ENCODE peak calls at places on chromosome X, in six cellular contexts. A is Right ventricle myocardium superior, Y is iris pigment epithelial cell, T is germinal center, E is NCI-H774, W is nucleus accumbens. V is an unnamed sample.

GRCh38 chrX:8955521-8955920 is 78.4 kb downstream of the FAM9B start:
- DNase-seq in Y (no peak), A (no peak), T (no peak), W (no peak), E (no peak), V (no peak)

GRCh38 chrX:8987672-8988250 is 46.2 kb downstream of the FAM9B start:
- DNase-seq in Y (no peak), W (no peak), T (no peak), A (no peak), E (no peak), V (peak; percentile 7)

GRCh38 chrX:51440365-51440764 is 56.0 kb downstream of the NUDT11 start:
- DNase-seq in E (no peak), Y (no peak), A (no peak), T (no peak), W (no peak), V (no peak)

GRCh38 chrX:70196961-70197805 is 19.9 kb downstream of the DGAT2L6 start:
- DNase-seq in E (peak; percentile 5), Y (peak; percentile 55), T (peak; percentile 26), W (no peak), A (no peak), V (no peak)

GRCh38 chrX:115047715-115048114 is 30.3 kb upstream of the IL13RA2 start:
- DNase-seq in T (no peak), Y (peak; percentile 59), W (no peak), A (no peak), E (no peak), V (no peak)

GRCh38 chrX:16112428-16112827 is 10.9 kb upstream of the GRPR start:
- DNase-seq in A (no peak), E (no peak), W (no peak), Y (no peak), T (no peak), V (no peak)

GRCh38 chrX:48665991-48666390 is 17.6 kb upstream of the WAS start:
- DNase-seq in W (no peak), A (no peak), Y (peak; percentile 28), T (no peak), E (no peak), V (no peak)

GRCh38 chrX:38898261-38898660 is 97.0 kb downstream of the MID1IP1 start:
- DNase-seq in E (no peak), T (no peak), Y (no peak), W (no peak), A (no peak), V (no peak)

GRCh38 chrX:118066867-118067515 is 49.6 kb downstream of the KLHL13 start:
- DNase-seq in E (peak; percentile 63), T (no peak), A (no peak), Y (no peak), W (no peak), V (no peak)

GRCh38 chrX:25721564-25721963 is 416.6 kb upstream of the MAGEB18 start:
- DNase-seq in A (no peak), T (no peak), W (no peak), E (peak; percentile 7), Y (peak; percentile 11), V (no peak)

GRCh38 chrX:2317527-2318055 is 183.2 kb downstream of the DHRSX start:
- DNase-seq in Y (no peak), E (no peak), A (no peak), W (no peak), T (no peak), V (no peak)

GRCh38 chrX:140507982-140508305 is 3.1 kb upstream of the SOX3 start:
- DNase-seq in A (no peak), Y (no peak), E (no peak), T (no peak), W (no peak), V (no peak)

GRCh38 chrX:43224496-43224895 is 431.6 kb upstream of the MAOA start:
- DNase-seq in Y (no peak), W (no peak), T (no peak), E (no peak), A (no peak), V (no peak)

GRCh38 chrX:150478496-150479492 is 89.6 kb upstream of the MTM1 start:
- DNase-seq in E (no peak), Y (no peak), T (no peak), W (no peak), A (no peak), V (no peak)

GRCh38 chrX:68419934-68420333 is 13.4 kb downstream of the OPHN1 start:
- DNase-seq in W (no peak), E (no peak), Y (no peak), A (no peak), T (no peak), V (no peak)

GRCh38 chrX:137549846-137550534 is 15.9 kb upstream of the ZIC3 start:
- DNase-seq in T (no peak), E (no peak), A (no peak), Y (no peak), W (no peak), V (no peak)

GRCh38 chrX:109294097-109294815 is 187.6 kb downstream of the GUCY2F start:
- DNase-seq in E (no peak), W (no peak), A (no peak), T (no peak), Y (peak; percentile 29), V (no peak)

GRCh38 chrX:39773150-39773549 is 324.6 kb downstream of the BCOR start:
- DNase-seq in W (no peak), E (no peak), A (no peak), Y (no peak), T (no peak), V (no peak)

GRCh38 chrX:124736553-124737240 is 390.3 kb downstream of the SH2D1A start:
- DNase-seq in T (no peak), E (peak; percentile 8), Y (no peak), W (peak; percentile 0), A (no peak), V (no peak)

GRCh38 chrX:108795240-108795639 is 58.9 kb upstream of the IRS4 start:
- DNase-seq in T (no peak), E (no peak), Y (no peak), W (no peak), A (no peak), V (no peak)

GRCh38 chrX:37603938-37604409 is 32.5 kb downstream of the LANCL3 start:
- DNase-seq in W (no peak), E (no peak), Y (no peak), T (no peak), A (peak; percentile 47), V (no peak)

V was measured in HuH-7.5.